ENCODE peak calls at places on chromosomes 4 and X, in four cellular contexts. P is psoas muscle, F is heart right ventricle, R is stomach. C is an unnamed sample. For H3K4me1, the result is how much of the 10 kb centered on the place peaks cover.

GRCh38 chr4:15197005-15197404 is 194.7 kb downstream of the CPEB2 start:
- DNase-seq in F (peak), P (no peak), R (no peak), C (peak)

GRCh38 chr4:182325848-182326255 is 82.7 kb downstream of the TENM3 start:
- DNase-seq in F (peak), P (no peak), R (no peak), C (no peak)

GRCh38 chrX:134733595-134733994 is 75.3 kb upstream of the PLAC1 start:
- DNase-seq in P (no peak), R (no peak), F (no peak), C (no peak)

GRCh38 chrX:100207331-100208024 is 202.6 kb downstream of the PCDH19 start:
- DNase-seq in F (no peak), R (no peak), P (no peak), C (no peak)

GRCh38 chr4:24279492-24279891 is 304.9 kb downstream of the DHX15 start:
- DNase-seq in P (peak), R (no peak), F (no peak), C (no peak)

GRCh38 chr4:41865981-41866798 is 69.0 kb upstream of the TMEM33 start:
- DNase-seq in R (no peak), F (no peak), P (no peak), C (peak)

GRCh38 chr4:20682853-20683252 is 17.4 kb upstream of the PACRGL start:
- DNase-seq in F (no peak), R (peak), P (no peak), C (no peak)

GRCh38 chr4:53598901-53599300 is 7.6 kb upstream of the LNX1 start:
- DNase-seq in F (no peak), P (no peak), R (no peak), C (no peak)

GRCh38 chr4:7970031-7970946 is 30.6 kb upstream of the AFAP1 start:
- DNase-seq in P (no peak), R (peak), F (no peak), C (no peak)

GRCh38 chrX:154486396-154487207 is at the start of gene UBL4A:
- DNase-seq in F (peak), P (peak), R (peak), C (peak)

GRCh38 chr4:54169176-54169575 is 59.9 kb upstream of the PDGFRA start:
- DNase-seq in F (no peak), P (no peak), R (no peak), C (no peak)

GRCh38 chr4:61425315-61425714 is 225.2 kb downstream of the ADGRL3 start:
- DNase-seq in R (no peak), P (no peak), F (no peak), C (no peak)

GRCh38 chr4:175536852-175537453 is 275.1 kb downstream of the GPM6A start:
- DNase-seq in F (no peak), R (no peak), P (no peak), C (no peak)

GRCh38 chrX:1118572-1119199 is 93.8 kb downstream of the CRLF2 start:
- DNase-seq in F (no peak), R (no peak), P (no peak), C (no peak)

GRCh38 chr4:176451441-176451840 is 131.7 kb downstream of the SPCS3 start:
- DNase-seq in F (no peak), R (no peak), P (no peak), C (no peak)

GRCh38 chr4:128039568-128039967 is 21.5 kb upstream of the LARP1B start:
- DNase-seq in P (no peak), R (no peak), F (no peak), C (no peak)

GRCh38 chr4:39335566-39335965 is 30.6 kb downstream of the RFC1 start:
- DNase-seq in P (no peak), R (no peak), F (no peak), C (no peak)

GRCh38 chr4:39342731-39343130 is 23.4 kb downstream of the RFC1 start:
- DNase-seq in P (no peak), F (no peak), R (no peak), C (no peak)

GRCh38 chr4:39339968-39340367 is 26.2 kb downstream of the RFC1 start:
- DNase-seq in P (no peak), R (no peak), F (no peak), C (no peak)

GRCh38 chr4:39337841-39338240 is 28.3 kb downstream of the RFC1 start:
- DNase-seq in P (no peak), F (no peak), R (no peak), C (no peak)

GRCh38 chr4:39341075-39341725 is 25.0 kb downstream of the RFC1 start:
- DNase-seq in F (no peak), R (no peak), P (no peak), C (no peak)
- H3K4me1 ChIP-seq in F (under half), R (under half), P (under half), C (under half)

GRCh38 chr4:98659741-98660507 is 1.5 kb upstream of the TSPAN5 start:
- DNase-seq in P (no peak), F (no peak), R (no peak), C (no peak)

GRCh38 chr4:98663226-98664006 is 5.0 kb upstream of the TSPAN5 start:
- DNase-seq in P (no peak), R (no peak), F (no peak), C (no peak)

GRCh38 chr4:98662055-98662453 is 3.6 kb upstream of the TSPAN5 start:
- DNase-seq in P (no peak), F (no peak), R (no peak), C (no peak)

GRCh38 chr4:98662619-98663225 is 4.3 kb upstream of the TSPAN5 start:
- DNase-seq in F (no peak), R (no peak), P (no peak), C (no peak)

GRCh38 chr4:98661356-98662054 is 3.1 kb upstream of the TSPAN5 start:
- DNase-seq in P (no peak), R (no peak), F (no peak), C (no peak)
- H3K4me1 ChIP-seq in P (under half), R (half or more), F (under half), C (under half)

GRCh38 chr4:76011700-76012387 is 4.5 kb upstream of the CXCL9 start:
- DNase-seq in R (no peak), F (peak), P (no peak), C (no peak)

GRCh38 chr4:76012388-76012801 is 5.1 kb upstream of the CXCL9 start:
- DNase-seq in F (no peak), P (no peak), R (no peak), C (no peak)

GRCh38 chr4:76016383-76016782 is 6.9 kb downstream of the CXCL10 start:
- DNase-seq in P (no peak), F (no peak), R (no peak), C (no peak)

GRCh38 chr4:76011018-76011670 is 3.8 kb upstream of the CXCL9 start:
- DNase-seq in F (no peak), P (no peak), R (no peak), C (no peak)

DNA sequence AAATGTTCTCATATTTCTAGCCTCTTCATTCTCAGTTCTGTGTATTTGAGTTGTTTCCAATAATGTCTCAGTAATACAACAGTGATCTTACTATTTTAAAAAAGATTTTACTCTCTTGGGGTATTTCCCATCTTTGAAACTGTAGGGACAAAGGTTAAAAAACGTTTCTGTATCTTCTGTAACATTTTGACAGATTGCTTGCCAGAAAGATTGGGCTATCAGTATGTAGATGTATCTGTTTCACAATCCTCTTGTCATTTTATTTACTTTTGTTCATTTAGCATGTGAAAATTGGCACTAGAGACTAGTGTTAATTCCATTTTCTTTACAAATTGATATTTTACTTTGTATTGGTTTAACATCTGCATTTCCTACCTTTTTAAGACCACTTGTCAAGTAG is 6.2 kb upstream of the CXCL9 start:
- DNase-seq in R (no peak), F (no peak), P (no peak), C (no peak)
- H3K4me1 ChIP-seq in R (under half), F (under half), P (under half), C (under half)

DNA sequence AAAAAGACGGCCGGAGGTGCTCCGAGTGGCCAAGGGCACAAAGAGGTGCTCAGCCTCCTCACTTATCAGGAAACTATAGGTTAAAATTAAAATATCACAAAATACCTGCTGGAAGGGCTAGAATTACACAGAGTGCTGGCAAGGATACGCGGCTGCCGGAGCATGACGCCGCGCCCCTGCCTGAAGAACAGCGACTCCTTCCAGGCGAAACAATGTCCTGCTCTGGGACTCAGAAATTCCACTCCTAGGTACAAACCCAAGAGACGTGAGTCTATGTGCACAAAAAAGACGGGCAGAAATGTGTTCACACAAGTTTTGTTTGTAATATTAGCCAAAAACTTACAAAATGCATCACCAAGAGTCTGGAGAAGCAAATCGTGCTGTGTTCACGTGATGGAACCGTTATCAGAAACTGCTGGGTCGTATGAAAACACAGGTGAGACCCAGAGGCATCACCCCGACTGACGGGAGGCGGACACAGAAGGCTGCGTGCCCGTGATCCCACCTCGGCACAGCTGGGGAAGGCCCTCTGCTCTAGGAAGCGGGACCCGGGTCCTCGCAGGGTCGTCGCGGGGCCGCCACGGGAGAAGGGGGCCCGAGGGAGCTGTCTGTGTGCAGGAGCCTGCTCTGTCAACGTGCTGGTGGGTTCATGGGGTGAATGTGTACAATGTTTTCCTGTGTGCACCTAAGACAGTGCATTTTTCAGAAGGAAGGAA is 27.6 kb downstream of the CTBP1 start:
- DNase-seq in F (no peak), R (no peak), P (no peak), C (no peak)
- H3K4me1 ChIP-seq in F (under half), R (under half), P (under half), C (under half)

GRCh38 chr4:38526412-38526811 is 137.6 kb upstream of the KLF3 start:
- DNase-seq in F (no peak), R (no peak), P (no peak), C (no peak)
- H3K4me1 ChIP-seq in F (under half), R (under half), P (under half), C (under half)

GRCh38 chr4:146330392-146330791 is 116.1 kb downstream of the REELD1 start:
- DNase-seq in R (no peak), P (no peak), F (no peak), C (no peak)
- H3K4me1 ChIP-seq in R (under half), P (under half), F (under half), C (under half)

GRCh38 chr4:68344785-68345184 is 5.1 kb downstream of the YTHDC1 start:
- DNase-seq in P (no peak), R (no peak), F (no peak), C (no peak)

GRCh38 chr4:68348577-68348976 is 1.3 kb downstream of the YTHDC1 start:
- DNase-seq in R (no peak), P (no peak), F (no peak), C (no peak)

GRCh38 chr4:68347845-68348244 is 2.0 kb downstream of the YTHDC1 start:
- DNase-seq in R (no peak), F (no peak), P (no peak), C (no peak)

GRCh38 chr4:68344049-68344448 is 5.8 kb downstream of the YTHDC1 start:
- DNase-seq in R (no peak), P (no peak), F (no peak), C (no peak)

DNA sequence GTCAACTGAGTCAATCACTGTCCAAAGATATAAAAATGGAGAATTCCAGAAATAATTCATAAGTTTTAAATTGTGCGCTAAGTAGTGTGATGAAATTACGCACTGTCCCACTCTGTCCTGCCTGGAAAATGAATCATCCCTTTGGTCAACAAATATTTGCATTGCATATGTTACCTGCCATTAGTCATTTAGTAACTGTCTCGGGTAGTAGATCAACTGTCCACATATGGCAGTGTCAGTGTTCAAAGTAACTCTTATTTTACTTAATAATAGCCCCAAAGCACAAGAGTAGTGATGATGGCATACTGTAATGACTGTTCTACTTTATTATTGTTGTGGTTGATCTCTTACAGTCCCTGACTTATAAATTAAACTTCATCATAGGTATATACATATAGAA is 3.4 kb downstream of the YTHDC1 start:
- DNase-seq in P (no peak), F (no peak), R (no peak), C (no peak)
- H3K4me1 ChIP-seq in P (half or more), F (half or more), R (half or more), C (under half)

GRCh38 chr4:143417679-143418403 is 81.2 kb downstream of the GAB1 start:
- DNase-seq in R (no peak), F (no peak), P (no peak), C (no peak)
- H3K4me1 ChIP-seq in R (under half), F (half or more), P (under half), C (under half)

GRCh38 chr4:173254646-173255045 is 79.5 kb downstream of the HMGB2 start:
- DNase-seq in P (no peak), F (no peak), R (no peak), C (no peak)

GRCh38 chr4:173253561-173253960 is 80.6 kb downstream of the HMGB2 start:
- DNase-seq in P (no peak), F (no peak), R (no peak), C (no peak)

GRCh38 chr4:173256825-173257224 is 77.3 kb downstream of the HMGB2 start:
- DNase-seq in P (no peak), R (no peak), F (no peak), C (no peak)

GRCh38 chr4:173248690-173249089 is 80.1 kb downstream of the GALNT7 start:
- DNase-seq in F (no peak), R (no peak), P (no peak), C (no peak)

DNA sequence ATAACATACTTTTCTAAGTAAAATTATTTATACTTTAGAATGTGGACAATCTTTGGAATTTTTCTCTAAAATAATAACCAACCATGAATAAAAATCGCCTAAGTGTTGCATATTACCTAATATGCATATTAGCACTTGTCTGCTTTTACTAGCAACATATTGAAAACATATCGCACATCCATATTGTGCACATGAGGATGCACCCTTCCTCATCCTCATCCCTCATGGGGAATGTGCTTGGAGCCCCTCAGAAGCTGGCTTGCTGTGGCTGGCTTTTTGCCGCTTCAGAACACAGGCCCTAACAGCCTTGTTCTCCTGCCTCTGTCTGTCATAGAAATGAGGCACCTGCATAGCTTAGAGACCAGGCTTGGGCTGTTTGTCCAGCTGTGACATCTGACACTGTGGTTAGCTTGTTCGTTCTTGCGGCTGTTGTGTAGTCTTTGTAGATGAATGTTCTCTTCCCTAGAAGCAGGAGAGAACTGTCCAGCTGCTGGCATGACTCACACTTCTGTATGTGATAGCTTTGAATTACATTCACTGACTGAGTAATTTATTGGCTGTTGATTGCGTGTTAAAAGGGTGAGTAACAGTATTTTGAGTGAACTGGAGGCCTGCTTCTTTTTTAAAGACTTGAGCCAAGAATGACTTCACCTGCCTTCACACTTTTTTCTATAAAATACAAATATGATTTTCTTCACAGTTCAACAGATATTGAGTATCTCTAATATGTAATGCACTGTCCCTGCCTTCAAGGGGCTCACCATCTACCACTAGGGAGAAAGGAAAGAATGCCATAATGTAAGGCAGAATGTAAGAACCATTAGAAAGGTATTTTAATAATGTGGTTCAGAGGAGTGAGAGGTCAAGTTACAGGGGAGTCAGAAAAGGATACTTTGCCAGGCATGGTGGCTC is 81.9 kb downstream of the HMGB2 start:
- DNase-seq in R (peak), F (peak), P (peak), C (no peak)
- H3K4me1 ChIP-seq in R (under half), F (under half), P (under half), C (under half)

C was measured in BE2C.